ENCODE peak calls at places on chromosomes 1 and 21, in eight cellular contexts. X is heart left ventricle, B is tibial nerve, R is A549, L is lower lobe of right lung, I is stomach, U is hepatocyte, Q is heart right ventricle. F is an unnamed sample.

GRCh38 chr1:207858271-207858670 is 52.7 kb downstream of the CD34 start:
- DNase-seq in X (no peak), R (no peak), U (no peak), L (no peak), B (no peak), I (no peak), Q (no peak), F (no peak)

GRCh38 chr1:110255388-110255787 is 45.3 kb downstream of the KCNC4 start:
- DNase-seq in Q (no peak), R (no peak), X (no peak), L (no peak), U (no peak), B (no peak), I (no peak), F (no peak)

GRCh38 chr1:24986372-24986979 is 56.4 kb upstream of the RUNX3 start:
- DNase-seq in B (no peak), I (no peak), Q (no peak), L (no peak), X (no peak), U (no peak), R (no peak), F (no peak)

GRCh38 chr21:43786423-43787179 is 2.8 kb upstream of the RRP1 start:
- DNase-seq in Q (no peak), X (no peak), U (no peak), I (no peak), R (no peak), L (no peak), B (no peak), F (no peak)

GRCh38 chr1:208127791-208128408 is 116.3 kb downstream of the PLXNA2 start:
- DNase-seq in R (no peak), Q (no peak), B (no peak), U (no peak), X (no peak), L (no peak), I (no peak), F (no peak)

GRCh38 chr1:12371053-12371452 is 141.2 kb downstream of the VPS13D start:
- DNase-seq in Q (no peak), X (no peak), U (no peak), I (no peak), R (no peak), L (no peak), B (no peak), F (no peak)

GRCh38 chr1:81702903-81703302 is 97.8 kb upstream of the ADGRL2 start:
- DNase-seq in I (no peak), U (no peak), Q (no peak), L (no peak), R (peak), X (no peak), B (no peak), F (no peak)

GRCh38 chr1:180028864-180029263 is 74.3 kb downstream of the CEP350 start:
- DNase-seq in B (no peak), L (no peak), I (no peak), R (no peak), Q (no peak), U (no peak), X (no peak), F (no peak)

GRCh38 chr1:212514056-212514614 is 81.4 kb downstream of the NENF start:
- DNase-seq in R (peak), L (peak), U (no peak), Q (peak), X (peak), B (peak), I (no peak), F (peak)

GRCh38 chr1:203183828-203184227 is 2.7 kb downstream of the CHI3L1 start:
- DNase-seq in I (no peak), B (no peak), X (no peak), Q (no peak), L (no peak), R (no peak), U (no peak), F (no peak)

GRCh38 chr1:93021539-93022134 is 57.4 kb upstream of the MTF2 start:
- DNase-seq in R (peak), B (no peak), U (peak), L (no peak), Q (no peak), I (no peak), X (no peak), F (peak)
- H3K27ac ChIP-seq in R (no peak), B (no peak), U (no peak), L (no peak), Q (no peak), I (no peak), X (no peak), F (no peak)

DNA sequence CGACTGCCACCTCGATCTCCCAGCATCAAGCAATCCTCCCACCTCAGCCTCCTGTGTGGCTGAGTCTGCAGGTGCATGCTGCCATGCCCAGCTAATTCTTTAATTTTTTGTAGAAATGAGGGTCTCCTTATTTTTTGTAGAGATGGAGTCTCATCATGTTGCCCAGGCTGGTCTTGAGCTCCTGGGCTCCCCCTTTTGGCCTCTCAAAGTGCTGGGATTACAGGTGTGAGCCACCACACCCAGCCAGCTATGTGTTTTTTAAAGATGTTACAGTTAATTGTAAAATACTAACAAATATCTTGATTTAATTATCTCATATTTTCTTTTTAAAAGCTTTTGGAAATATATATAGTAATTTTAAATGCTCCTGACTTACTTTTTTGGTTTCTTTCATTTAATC is 181.3 kb upstream of the DMRTA2 start:
- DNase-seq in B (no peak), I (no peak), X (no peak), L (no peak), Q (no peak), R (no peak), U (no peak), F (no peak)
- TF ChIP-seq CTCF in B (no peak), I (no peak), X (no peak), L (no peak), Q (no peak), R (no peak), U (no peak), F (no peak)

DNA sequence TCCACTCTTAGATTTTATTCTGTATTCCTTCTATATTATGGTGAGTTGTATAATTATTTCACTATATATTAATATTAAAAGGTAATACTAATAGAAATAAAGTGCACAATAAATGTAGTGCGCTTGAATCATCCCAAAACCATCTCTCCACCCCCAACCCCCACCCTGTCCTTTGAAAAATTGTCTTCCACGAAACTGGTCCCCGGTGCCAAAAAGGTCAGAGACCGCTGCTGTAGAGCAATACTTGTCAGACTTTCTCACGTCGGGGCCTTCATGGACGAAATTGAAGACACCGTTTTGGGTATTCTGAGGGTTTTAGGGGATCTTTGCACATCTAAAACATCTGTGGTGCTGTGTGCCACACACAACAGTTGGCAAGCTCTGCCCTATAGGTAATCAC is 19.6 kb downstream of the DYRK1A start:
- DNase-seq in R (no peak), B (no peak), I (no peak), X (no peak), L (no peak), Q (no peak), U (no peak), F (no peak)
- H3K4me3 ChIP-seq in R (no peak), B (no peak), I (no peak), X (no peak), L (no peak), Q (no peak), U (no peak), F (no peak)

DNA sequence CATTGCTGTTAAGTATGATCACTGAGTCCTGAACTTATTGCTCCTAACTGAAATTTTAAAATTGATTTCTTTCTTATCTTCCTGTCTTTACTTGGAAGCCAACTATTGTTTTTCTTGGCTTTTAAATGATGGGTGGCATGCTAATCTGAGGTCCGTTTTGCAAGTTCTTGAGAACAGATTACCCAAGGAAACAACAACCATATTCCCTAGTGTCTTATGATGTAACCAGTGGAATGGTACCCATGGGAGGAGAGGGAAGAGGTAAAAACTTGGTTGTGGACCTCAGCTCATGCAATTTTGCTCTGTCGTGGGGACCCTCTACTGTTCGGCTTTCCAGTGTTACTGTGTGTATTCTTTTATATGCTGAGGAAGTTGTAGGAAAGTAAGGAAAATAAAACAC is 454.8 kb upstream of the ADAMTS5 start:
- DNase-seq in X (no peak), L (no peak), B (peak), I (no peak), U (no peak), Q (no peak), R (no peak), F (peak)
- H3K27ac ChIP-seq in X (no peak), L (no peak), B (peak), I (no peak), U (no peak), Q (no peak), R (no peak), F (no peak)

GRCh38 chr1:151059342-151060240 is at the start of gene CDC42SE1:
- DNase-seq in B (peak), L (peak), R (peak), Q (peak), I (peak), U (peak), X (peak), F (peak)

GRCh38 chr1:151061012-151061401 is 810 bp downstream of the MLLT11 start:
- DNase-seq in R (peak), B (no peak), I (no peak), L (no peak), X (no peak), Q (no peak), U (no peak), F (no peak)

GRCh38 chr1:151061704-151062103 is 1.5 kb downstream of the MLLT11 start:
- DNase-seq in L (no peak), X (no peak), R (no peak), Q (no peak), I (no peak), U (no peak), B (no peak), F (no peak)

GRCh38 chr1:151058682-151059341 is 610 bp downstream of the CDC42SE1 start:
- DNase-seq in B (no peak), I (peak), Q (peak), X (no peak), U (peak), L (peak), R (no peak), F (peak)

DNA sequence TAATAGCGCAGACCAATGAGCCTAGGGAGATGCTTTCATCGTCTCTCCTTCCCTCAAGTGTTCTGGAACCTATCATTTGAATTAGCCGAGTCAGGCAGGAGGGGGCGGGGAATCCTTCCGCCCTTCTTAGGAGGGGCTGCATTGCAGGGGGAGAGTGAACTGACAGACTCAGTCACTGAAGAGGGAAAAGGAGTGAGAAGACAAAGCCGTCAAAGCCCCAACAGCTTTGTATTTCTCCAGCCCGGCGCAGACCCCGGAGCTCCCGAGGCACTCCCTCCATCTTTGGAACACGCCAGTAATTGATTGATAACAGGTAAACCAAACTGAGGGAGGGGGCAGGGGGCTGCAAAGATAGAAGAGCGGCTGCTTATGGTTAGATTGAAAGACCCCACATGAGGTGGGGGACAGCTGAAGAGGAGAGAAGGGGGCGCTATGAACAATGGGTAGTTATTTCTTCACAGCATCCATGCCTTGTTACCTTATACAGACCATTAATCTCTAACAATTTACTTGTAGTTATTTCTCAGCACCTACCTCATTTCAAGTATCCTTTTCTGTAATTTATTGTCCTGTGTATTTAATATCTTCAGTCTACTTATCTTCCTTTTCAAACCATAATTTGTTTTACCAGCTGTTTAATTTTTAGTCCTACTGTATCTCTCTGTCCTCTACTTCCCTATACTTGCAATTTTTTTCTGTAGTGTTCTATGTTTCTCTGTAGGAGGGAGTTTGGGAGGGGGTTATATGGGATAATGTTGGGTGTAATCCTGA is at the start of gene MLLT11:
- DNase-seq in X (peak), B (peak), Q (peak), U (peak), I (no peak), L (no peak), R (peak), F (peak)
- TF ChIP-seq CTCF in X (no peak), B (no peak), Q (no peak), U (no peak), I (no peak), L (no peak), R (no peak), F (no peak)

GRCh38 chr21:39453571-39454179 is 1.9 kb downstream of the SH3BGR start:
- DNase-seq in X (no peak), B (no peak), L (no peak), I (no peak), U (no peak), Q (no peak), R (no peak), F (no peak)

GRCh38 chr21:39452965-39453332 is 1.2 kb downstream of the SH3BGR start:
- DNase-seq in R (no peak), I (no peak), B (no peak), U (no peak), Q (no peak), L (no peak), X (no peak), F (no peak)

GRCh38 chr21:39454949-39455668 is 3.3 kb downstream of the SH3BGR start:
- DNase-seq in B (no peak), L (no peak), I (no peak), R (no peak), U (no peak), X (no peak), Q (peak), F (no peak)

GRCh38 chr21:39451332-39452206 is at the start of gene SH3BGR:
- DNase-seq in I (no peak), L (peak), B (no peak), U (no peak), R (no peak), X (peak), Q (peak), F (peak)

DNA sequence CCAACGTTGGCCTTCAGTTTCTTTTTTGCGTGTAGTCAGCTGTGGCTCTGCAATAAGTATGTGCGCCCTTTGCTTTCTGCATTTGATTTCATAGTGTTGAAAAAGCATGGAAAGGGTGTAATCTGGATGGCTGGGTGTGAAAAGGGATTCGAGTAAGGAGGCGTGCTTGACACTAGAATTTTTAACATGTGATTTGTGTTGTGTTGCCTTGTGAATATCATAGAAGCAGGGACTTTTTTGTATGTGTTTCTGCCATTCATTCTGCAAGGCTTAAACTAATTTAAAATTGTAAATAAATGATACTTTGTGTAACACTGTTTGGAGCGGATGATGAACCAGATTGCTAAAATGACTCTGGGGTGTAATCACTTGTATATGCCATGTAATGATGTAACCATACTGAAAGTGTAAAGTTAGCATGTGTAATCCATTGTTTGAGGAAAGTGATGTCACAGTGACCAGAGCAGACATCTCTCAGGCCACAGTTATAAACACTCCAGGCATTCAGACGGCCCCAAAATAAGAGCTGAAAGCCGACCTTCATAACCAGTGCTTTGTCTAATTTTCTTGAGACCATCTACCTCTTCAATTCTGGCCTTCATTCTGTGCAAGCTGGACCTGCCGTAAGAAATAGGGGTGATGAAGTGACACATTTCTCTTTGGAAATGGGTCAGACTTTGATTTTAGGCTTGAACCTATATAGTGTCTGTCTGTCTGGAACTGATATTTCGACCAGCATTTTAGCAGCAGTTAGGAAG is 616 bp downstream of the SH3BGR start:
- DNase-seq in X (no peak), L (no peak), I (no peak), B (no peak), R (peak), Q (no peak), U (no peak), F (peak)
- H3K4me3 ChIP-seq in X (peak), L (peak), I (peak), B (peak), R (no peak), Q (peak), U (no peak), F (peak)

DNA sequence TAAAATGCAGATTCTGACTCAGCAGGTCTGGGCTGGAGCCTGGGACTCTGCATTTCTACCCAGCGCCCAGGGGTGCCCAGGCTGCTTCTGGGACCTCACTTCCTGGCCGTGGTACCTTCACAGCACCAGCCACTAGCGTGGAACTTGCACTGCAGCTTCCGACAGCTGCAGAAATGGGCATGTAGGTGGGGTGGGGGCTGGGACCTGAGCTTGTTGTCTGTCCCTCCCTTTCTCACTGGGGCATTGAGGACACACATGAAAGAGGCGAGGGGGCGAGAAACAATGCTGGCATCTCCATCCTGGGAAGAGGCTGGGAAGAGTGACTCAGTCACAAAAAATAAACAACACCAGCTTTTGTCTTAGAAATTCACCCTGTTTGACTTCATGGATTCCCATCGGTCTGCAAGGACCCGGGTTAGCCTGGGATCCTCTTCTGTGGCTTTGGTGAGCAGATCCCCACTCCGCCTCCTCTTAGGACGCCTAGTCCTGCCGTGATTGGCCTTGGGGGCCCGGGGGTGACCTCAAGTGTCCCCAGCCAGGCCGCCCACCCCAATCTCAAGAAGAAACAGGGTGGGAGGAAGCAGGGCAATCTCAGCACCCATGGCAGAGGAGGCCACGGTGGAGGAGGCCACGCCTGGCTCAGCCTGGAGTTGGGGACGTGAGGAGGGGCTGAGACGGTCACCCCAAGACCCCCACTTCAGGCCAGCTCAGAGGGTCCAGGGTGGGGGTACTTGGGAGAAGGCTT is 29.9 kb upstream of the POFUT2 start:
- DNase-seq in X (no peak), B (no peak), I (no peak), U (no peak), L (no peak), R (peak), Q (no peak), F (no peak)
- H3K27ac ChIP-seq in X (peak), B (peak), I (peak), U (no peak), L (peak), R (peak), Q (peak), F (no peak)

DNA sequence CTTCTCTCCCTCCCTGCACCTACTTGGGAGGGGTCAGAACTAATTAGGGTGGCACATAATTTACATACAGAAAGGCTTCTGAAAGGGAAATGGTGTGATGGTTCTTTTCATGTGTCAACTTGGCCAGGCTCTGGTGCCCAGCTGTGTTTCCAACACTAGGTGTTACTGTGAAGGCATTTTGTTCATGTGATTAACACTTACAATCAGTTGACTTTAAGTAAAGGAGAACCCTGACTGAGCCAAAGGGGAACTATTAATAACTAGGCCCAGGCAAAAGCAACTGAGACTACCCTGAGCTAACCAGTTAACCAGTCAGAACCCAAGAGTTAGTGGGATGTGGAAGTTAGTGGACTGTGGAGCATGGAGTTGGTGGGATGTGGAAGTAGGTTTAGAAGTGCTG is 114.9 kb downstream of the SEC16B start:
- DNase-seq in B (no peak), Q (peak), L (no peak), X (no peak), U (no peak), R (no peak), I (no peak), F (no peak)
- TF ChIP-seq CTCF in B (no peak), Q (no peak), L (no peak), X (no peak), U (no peak), R (no peak), I (no peak), F (no peak)

F was measured in cardiac muscle cell.